ENCODE peak calls at places on chromosomes 5 and 9, in four cellular contexts. One of them, this sample, is unnamed. For H3K4me1, the result is how much of the 10 kb centered on the place peaks cover.

GRCh38 chr5:127003798-127004495 is 26.4 kb downstream of the MARCHF3 start:
- DNase-seq in heart right ventricle: no peak
- DNase-seq in tibial nerve: no peak
- DNase-seq in aorta: no peak
- DNase-seq in this sample: no peak

GRCh38 chr5:1763548-1763911 is 36.1 kb downstream of the MRPL36 start:
- DNase-seq in heart right ventricle: peak
- DNase-seq in tibial nerve: peak
- DNase-seq in aorta: peak
- DNase-seq in this sample: peak

GRCh38 chr5:22372376-22372775 is 480.8 kb downstream of the CDH12 start:
- DNase-seq in heart right ventricle: no peak
- DNase-seq in tibial nerve: no peak
- DNase-seq in aorta: no peak
- DNase-seq in this sample: no peak

GRCh38 chr9:2208465-2208864 is 193.3 kb downstream of the SMARCA2 start:
- DNase-seq in heart right ventricle: peak
- DNase-seq in tibial nerve: no peak
- DNase-seq in aorta: no peak
- DNase-seq in this sample: no peak

GRCh38 chr5:674630-675011 is 18.5 kb downstream of the TPPP start:
- DNase-seq in heart right ventricle: peak
- DNase-seq in tibial nerve: no peak
- DNase-seq in aorta: peak
- DNase-seq in this sample: no peak

GRCh38 chr5:34998058-34998789 is 49.5 kb downstream of the AGXT2 start:
- DNase-seq in heart right ventricle: no peak
- DNase-seq in tibial nerve: no peak
- DNase-seq in aorta: no peak
- DNase-seq in this sample: no peak

GRCh38 chr9:108347463-108348153 is 508.2 kb downstream of the ACTL7B start:
- DNase-seq in heart right ventricle: no peak
- DNase-seq in tibial nerve: no peak
- DNase-seq in aorta: no peak
- DNase-seq in this sample: no peak

GRCh38 chr9:76374702-76375543 is 19.3 kb downstream of the RFK start:
- DNase-seq in heart right ventricle: peak
- DNase-seq in tibial nerve: peak
- DNase-seq in aorta: peak
- DNase-seq in this sample: peak

GRCh38 chr9:82325907-82326306 is 337.3 kb downstream of the SPATA31D1 start:
- DNase-seq in heart right ventricle: no peak
- DNase-seq in tibial nerve: no peak
- DNase-seq in aorta: no peak
- DNase-seq in this sample: no peak

GRCh38 chr5:32506809-32507208 is 62.3 kb upstream of the ZFR start:
- DNase-seq in heart right ventricle: no peak
- DNase-seq in tibial nerve: no peak
- DNase-seq in aorta: peak
- DNase-seq in this sample: no peak

GRCh38 chr5:143212261-143212660 is 191.2 kb downstream of the NR3C1 start:
- DNase-seq in heart right ventricle: no peak
- DNase-seq in tibial nerve: no peak
- DNase-seq in aorta: no peak
- DNase-seq in this sample: no peak

GRCh38 chr5:11992518-11992917 is 88.3 kb upstream of the CTNND2 start:
- DNase-seq in heart right ventricle: no peak
- DNase-seq in tibial nerve: no peak
- DNase-seq in aorta: no peak
- DNase-seq in this sample: no peak

GRCh38 chr5:103357636-103358035 is 99.1 kb downstream of the MACIR start:
- DNase-seq in heart right ventricle: no peak
- DNase-seq in tibial nerve: no peak
- DNase-seq in aorta: no peak
- DNase-seq in this sample: no peak

GRCh38 chr9:35791321-35791921 is at the start of gene NPR2:
- DNase-seq in heart right ventricle: peak
- DNase-seq in tibial nerve: no peak
- DNase-seq in aorta: peak
- DNase-seq in this sample: no peak

DNA sequence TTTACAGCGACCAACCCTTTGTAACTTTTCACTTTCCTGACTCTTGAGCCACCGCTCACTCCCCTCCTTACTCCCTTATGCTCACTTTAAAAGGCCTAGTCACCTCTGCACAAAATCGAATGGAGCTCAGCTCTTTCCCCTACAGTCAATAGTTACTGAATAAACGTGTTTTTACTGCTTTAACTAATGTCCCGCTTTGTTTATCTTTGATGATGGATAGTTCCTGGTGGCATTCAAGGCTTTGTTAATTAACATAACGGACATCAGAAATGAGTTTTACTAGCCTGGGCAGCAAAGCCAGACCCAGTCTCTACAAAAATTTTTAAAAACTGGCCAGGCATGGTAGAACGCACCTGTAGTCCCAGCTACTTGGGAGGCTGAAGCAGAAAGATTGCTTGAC is 5.0 kb downstream of the SERINC5 start:
- DNase-seq in heart right ventricle: no peak
- DNase-seq in tibial nerve: no peak
- DNase-seq in aorta: no peak
- DNase-seq in this sample: no peak
- H3K4me1 ChIP-seq in heart right ventricle: half or more
- H3K4me1 ChIP-seq in tibial nerve: under half
- H3K4me1 ChIP-seq in aorta: under half
- H3K4me1 ChIP-seq in this sample: under half

DNA sequence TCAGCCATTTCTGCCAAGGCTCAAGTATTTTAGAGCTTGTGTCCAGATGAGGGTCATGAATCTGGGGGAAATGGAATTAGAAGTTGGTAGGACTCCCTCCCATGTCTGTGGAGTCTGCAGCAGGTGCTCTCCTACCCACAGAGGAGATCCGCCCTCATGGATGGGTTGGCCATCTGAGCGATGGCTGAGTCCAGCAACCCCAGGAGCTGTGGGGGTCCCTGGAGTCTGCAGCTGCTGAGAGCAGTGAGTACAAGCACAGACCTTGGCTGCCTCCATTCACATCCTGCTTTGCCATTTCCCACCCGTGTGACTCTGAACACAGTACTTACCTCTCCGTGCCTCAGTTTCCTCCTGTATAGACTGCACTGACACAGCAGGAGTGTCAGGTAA is 25.8 kb upstream of the SYNPO start:
- DNase-seq in heart right ventricle: no peak
- DNase-seq in tibial nerve: no peak
- DNase-seq in aorta: no peak
- DNase-seq in this sample: no peak
- H3K4me1 ChIP-seq in heart right ventricle: half or more
- H3K4me1 ChIP-seq in tibial nerve: half or more
- H3K4me1 ChIP-seq in aorta: under half
- H3K4me1 ChIP-seq in this sample: under half

DNA sequence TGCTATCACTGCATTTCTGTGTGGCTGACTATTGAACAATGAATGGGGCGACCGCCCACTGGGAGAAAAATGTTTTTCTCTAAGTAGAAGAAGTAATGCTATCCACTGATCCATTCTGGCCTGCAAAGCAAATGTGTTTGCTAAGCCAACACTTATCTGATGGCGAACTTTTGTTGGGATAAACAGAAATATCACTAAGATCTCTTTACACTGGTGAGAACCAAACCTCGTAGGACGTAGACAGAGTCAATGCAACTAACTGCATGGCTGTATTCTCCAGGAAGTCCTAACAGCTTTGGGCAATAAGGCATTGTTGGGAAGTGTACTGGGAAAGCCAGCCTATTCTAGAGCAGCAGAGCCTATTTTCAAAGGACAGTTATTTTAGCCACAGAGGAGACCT is 77.7 kb downstream of the ANKH start:
- DNase-seq in heart right ventricle: no peak
- DNase-seq in tibial nerve: no peak
- DNase-seq in aorta: no peak
- DNase-seq in this sample: no peak
- H3K4me1 ChIP-seq in heart right ventricle: under half
- H3K4me1 ChIP-seq in tibial nerve: under half
- H3K4me1 ChIP-seq in aorta: under half
- H3K4me1 ChIP-seq in this sample: under half

DNA sequence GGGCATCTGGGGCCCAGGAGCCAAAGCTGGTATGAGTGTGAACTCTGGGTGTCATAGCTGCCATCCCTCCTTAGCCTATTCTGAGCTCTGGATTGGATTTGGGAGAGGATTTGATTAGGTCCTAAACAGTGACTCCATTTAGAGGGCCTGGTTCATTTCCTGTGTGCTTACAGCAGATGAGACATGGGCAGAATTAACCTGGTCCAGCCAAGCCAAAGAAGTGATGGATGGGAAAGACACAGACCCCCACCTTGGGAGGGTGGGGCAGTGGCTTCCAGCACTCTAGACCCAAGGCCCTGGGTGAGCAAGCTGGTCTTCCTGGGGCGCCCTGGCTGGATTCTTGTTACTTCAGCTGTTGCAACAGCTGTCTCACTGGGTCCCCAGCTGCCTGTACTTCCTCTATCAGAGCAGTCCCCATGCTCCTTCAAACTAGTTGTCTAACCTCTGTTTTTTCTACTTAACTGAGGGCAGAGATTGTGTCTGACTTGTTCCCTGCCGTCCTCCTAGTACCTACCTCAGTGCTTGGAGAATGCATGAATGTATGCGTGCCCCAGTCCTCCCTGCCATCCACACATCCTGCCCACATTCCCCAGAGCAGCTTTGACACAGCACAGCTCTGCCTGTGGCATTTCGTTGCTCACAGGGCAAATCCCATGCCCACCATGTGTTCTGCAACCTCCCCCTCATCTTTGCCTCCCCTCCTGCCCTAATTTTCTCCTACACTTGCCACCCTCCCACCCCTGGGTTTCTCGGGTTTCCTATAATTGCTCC is 115.9 kb downstream of the RGS3 start:
- DNase-seq in heart right ventricle: no peak
- DNase-seq in tibial nerve: no peak
- DNase-seq in aorta: peak
- DNase-seq in this sample: no peak
- H3K4me1 ChIP-seq in heart right ventricle: half or more
- H3K4me1 ChIP-seq in tibial nerve: under half
- H3K4me1 ChIP-seq in aorta: under half
- H3K4me1 ChIP-seq in this sample: under half

DNA sequence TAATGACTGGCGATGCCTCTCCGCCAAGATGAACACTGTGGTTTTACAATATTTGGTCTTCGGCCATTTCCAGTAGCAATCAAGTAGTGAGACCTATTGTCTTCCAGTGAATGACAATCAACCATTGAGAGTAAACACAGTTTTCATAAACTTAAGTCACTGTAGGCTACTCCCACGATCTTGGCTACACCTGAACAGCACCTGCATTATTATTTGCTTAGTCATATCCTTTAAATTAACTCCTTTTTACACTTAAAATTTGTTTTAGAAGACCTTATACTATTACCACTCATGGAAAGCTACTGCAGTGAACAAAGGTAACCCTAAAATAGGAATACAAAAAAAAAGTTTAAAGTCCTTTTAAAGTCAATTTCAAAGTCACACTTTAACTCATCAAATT is 58.2 kb downstream of the ZNF354C start:
- DNase-seq in heart right ventricle: no peak
- DNase-seq in tibial nerve: no peak
- DNase-seq in aorta: no peak
- DNase-seq in this sample: no peak
- H3K4me1 ChIP-seq in heart right ventricle: under half
- H3K4me1 ChIP-seq in tibial nerve: under half
- H3K4me1 ChIP-seq in aorta: under half
- H3K4me1 ChIP-seq in this sample: under half

DNA sequence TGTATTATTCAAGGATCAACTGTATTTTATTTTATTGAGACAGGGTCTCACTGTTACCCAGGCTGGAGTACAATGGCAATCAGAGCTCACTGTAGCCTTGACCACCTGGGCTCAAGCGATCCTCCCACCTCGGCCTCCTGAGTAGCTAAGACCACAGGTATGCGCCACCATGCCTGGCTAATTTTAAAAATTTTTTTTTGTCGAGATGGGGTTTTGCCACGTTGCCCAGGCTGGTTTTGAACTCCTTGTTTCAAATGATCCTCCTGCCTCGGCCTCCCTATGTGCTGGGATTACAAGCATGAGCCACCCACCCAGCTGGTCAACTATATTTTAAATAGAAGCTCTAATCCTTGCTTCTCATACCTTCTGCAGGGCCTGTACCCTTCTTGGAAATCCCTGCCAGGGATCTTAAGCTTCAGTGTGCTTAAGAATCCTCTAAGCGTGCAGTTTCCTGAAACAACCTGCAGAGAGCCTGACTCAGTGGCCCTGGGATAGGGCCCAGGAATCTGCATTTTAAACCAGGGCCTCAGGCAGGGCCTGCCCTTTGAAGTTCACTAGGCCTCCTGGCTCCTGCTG is 2.9 kb downstream of the AKNA start:
- DNase-seq in heart right ventricle: no peak
- DNase-seq in tibial nerve: no peak
- DNase-seq in aorta: no peak
- DNase-seq in this sample: no peak
- H3K4me1 ChIP-seq in heart right ventricle: half or more
- H3K4me1 ChIP-seq in tibial nerve: half or more
- H3K4me1 ChIP-seq in aorta: under half
- H3K4me1 ChIP-seq in this sample: under half

DNA sequence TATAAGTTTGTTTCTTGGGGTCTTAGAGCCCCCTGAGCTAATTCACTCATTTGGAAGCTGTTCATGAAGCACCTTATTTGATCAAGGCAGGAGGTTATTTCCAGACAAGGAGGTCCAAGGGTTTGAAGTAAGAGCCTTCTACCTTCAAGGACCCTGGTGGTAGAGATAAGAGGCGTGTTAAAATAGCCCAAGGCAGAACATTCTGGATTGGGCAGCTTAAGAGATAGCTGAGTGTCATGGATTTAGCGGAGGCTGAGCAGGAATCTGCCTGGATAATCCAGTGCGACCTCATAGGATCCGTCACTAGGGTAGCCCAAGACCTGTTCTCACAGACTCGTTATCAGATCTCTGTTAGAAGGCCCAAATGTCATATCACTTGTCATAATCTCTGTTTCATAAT is 28.6 kb downstream of the SLC25A25 start:
- DNase-seq in heart right ventricle: no peak
- DNase-seq in tibial nerve: no peak
- DNase-seq in aorta: no peak
- DNase-seq in this sample: no peak
- H3K4me1 ChIP-seq in heart right ventricle: half or more
- H3K4me1 ChIP-seq in tibial nerve: half or more
- H3K4me1 ChIP-seq in aorta: under half
- H3K4me1 ChIP-seq in this sample: under half

This sample was measured in NT2/D1.